ENCODE peak calls at places on chromosomes 6 and 20, in four cellular contexts. B, N, O and M are unnamed samples. For H3K4me1, the result is how much of the 10 kb centered on the place peaks cover.

GRCh38 chr6:7991992-7992815 is 72.0 kb downstream of the BLOC1S5 start:
- DNase-seq in B (no peak), N (no peak), O (no peak), M (peak)

GRCh38 chr6:131914234-131914633 is 36.9 kb downstream of the CCN2 start:
- DNase-seq in B (no peak), N (no peak), O (no peak), M (no peak)

GRCh38 chr6:104789770-104790190 is 69.9 kb downstream of the HACE1 start:
- DNase-seq in B (no peak), N (no peak), O (no peak), M (peak)

GRCh38 chr6:3592371-3592941 is 135.6 kb upstream of the SLC22A23 start:
- DNase-seq in B (no peak), N (no peak), O (no peak), M (no peak)

GRCh38 chr20:846894-847278 is 13.4 kb downstream of the FAM110A start:
- DNase-seq in B (no peak), N (no peak), O (no peak), M (peak)

GRCh38 chr20:62542862-62543261 is 67.1 kb upstream of the GATA5 start:
- DNase-seq in B (no peak), N (no peak), O (no peak), M (no peak)

GRCh38 chr6:54697423-54697822 is 149.1 kb upstream of the FAM83B start:
- DNase-seq in B (no peak), N (no peak), O (no peak), M (no peak)

GRCh38 chr20:52340036-52340634 is 148.6 kb upstream of the ZFP64 start:
- DNase-seq in B (no peak), N (no peak), O (peak), M (peak)

GRCh38 chr20:46512943-46513844 is at the start of gene ZNF334:
- DNase-seq in B (no peak), N (peak), O (peak), M (no peak)

GRCh38 chr6:148700713-148701392 is 46.0 kb upstream of the UST start:
- DNase-seq in B (no peak), N (no peak), O (no peak), M (peak)

GRCh38 chr6:32668226-32668747 is 1.8 kb upstream of the HLA-DQB1 start:
- DNase-seq in B (no peak), N (peak), O (peak), M (no peak)

GRCh38 chr6:44076366-44077200 is 50.7 kb downstream of the MRPL14 start:
- DNase-seq in B (no peak), N (no peak), O (peak), M (no peak)

GRCh38 chr6:169841251-169841650 is 89.8 kb downstream of the ERMARD start:
- DNase-seq in B (peak), N (no peak), O (no peak), M (no peak)

GRCh38 chr20:44643596-44644383 is 7.7 kb downstream of the ADA start:
- DNase-seq in B (no peak), N (peak), O (peak), M (peak)

GRCh38 chr20:44641305-44641704 is 10.2 kb downstream of the ADA start:
- DNase-seq in B (no peak), N (no peak), O (no peak), M (no peak)

GRCh38 chr20:44642203-44643153 is 9.0 kb downstream of the ADA start:
- DNase-seq in B (no peak), N (peak), O (peak), M (peak)

GRCh38 chr20:44644384-44645131 is 6.9 kb downstream of the ADA start:
- DNase-seq in B (no peak), N (no peak), O (peak), M (no peak)

DNA sequence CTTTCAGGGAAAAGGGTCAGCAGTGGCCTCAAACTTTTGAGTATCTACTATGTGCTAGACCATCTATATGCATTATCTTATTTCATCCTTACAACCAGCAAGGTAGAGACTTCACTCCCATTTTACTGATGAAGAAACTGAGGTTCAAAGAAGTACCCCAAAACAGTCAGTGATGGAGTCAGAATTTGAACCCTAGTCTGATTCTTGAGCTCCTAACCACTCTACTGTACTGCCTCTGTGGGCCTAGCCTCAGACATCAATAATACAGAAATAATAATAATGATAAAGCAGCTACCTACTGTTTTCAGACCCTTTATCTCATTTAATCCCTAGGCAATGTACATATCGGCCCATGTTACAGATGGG is 8.4 kb downstream of the ADA start:
- DNase-seq in B (no peak), N (no peak), O (no peak), M (no peak)
- H3K4me3 ChIP-seq in B (no peak), N (no peak), O (no peak), M (peak)

GRCh38 chr20:36474563-36474962 is 66.8 kb upstream of the MYL9 start:
- DNase-seq in B (no peak), N (no peak), O (no peak), M (no peak)
- H3K4me1 ChIP-seq in B (half or more), N (under half), O (under half), M (under half)

GRCh38 chr6:14876778-14877613 is 368.9 kb upstream of the JARID2 start:
- DNase-seq in B (no peak), N (no peak), O (no peak), M (peak)
- H3K4me3 ChIP-seq in B (no peak), N (no peak), O (no peak), M (peak)

GRCh38 chr20:63651942-63652191 is 1.4 kb downstream of the STMN3 start:
- DNase-seq in B (no peak), N (no peak), O (no peak), M (no peak)

GRCh38 chr20:63655249-63655648 is 2.0 kb upstream of the STMN3 start:
- DNase-seq in B (no peak), N (no peak), O (no peak), M (no peak)

GRCh38 chr20:63653974-63654680 is 903 bp upstream of the STMN3 start:
- DNase-seq in B (no peak), N (no peak), O (no peak), M (no peak)

GRCh38 chr20:63653041-63653973 is at the start of gene STMN3:
- DNase-seq in B (no peak), N (peak), O (peak), M (peak)

DNA sequence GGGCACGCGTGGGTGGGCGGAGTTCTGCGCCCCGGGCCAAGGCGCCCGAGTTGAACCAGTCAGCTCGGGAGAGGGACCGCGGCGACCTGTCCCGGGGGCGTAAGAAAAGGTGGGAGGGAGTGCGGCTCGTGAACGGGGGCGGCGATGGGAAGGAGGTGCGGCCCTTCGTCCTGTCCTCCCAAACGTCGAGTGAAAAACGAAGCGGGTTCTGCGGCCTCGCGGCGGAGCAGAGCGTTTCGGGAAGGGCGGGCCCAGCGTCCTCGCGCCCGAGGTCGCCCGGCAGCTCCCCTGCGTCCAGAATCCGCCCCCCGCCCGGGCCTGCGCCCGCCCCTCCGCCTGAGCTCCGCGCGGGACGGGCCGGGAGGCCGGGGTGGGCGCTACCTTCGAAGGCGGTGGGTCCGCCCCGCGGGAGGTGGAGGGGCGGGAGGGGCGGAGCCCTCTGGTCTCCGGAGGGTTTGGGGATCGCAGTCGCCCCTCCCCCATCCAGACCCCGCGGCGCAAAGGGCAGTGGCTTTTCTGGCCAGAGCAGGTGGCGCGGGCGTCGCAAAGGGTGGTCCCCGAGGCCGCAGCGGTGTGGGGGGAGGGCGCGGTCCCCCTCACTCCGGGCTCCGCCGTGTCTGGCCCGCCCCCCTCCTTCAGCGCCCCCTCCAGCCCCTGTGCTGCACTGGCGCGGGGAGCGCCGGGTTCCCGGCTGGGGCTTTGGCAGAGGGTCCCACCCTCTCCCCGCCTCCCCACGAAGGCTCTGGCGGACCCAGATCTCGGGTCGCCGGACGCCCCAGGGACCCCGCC is 838 bp downstream of the STMN3 start:
- DNase-seq in B (no peak), N (no peak), O (peak), M (peak)
- H3K4me1 ChIP-seq in B (under half), N (under half), O (under half), M (under half)

GRCh38 chr6:52815167-52816092 is 11.8 kb upstream of the GSTA1 start:
- DNase-seq in B (no peak), N (peak), O (peak), M (peak)

DNA sequence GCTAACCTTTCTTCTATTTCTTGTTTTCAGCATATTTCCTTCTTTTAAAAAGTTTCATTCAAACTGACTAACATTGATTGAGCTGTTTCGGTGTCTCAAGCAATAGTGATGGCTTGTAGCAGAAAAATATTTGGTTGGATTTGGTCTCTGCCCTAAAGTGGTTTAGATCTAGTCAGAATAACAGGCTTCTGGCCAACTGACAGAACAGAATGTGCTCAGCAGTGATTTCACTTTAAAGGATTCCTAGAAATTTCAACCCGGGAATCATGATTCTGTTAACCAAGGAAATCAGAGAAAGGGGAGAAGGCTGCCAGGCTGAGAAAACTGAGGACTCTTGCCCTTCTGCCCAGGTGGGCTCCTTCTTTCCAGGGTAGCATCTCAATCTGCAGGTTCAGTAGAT is 16.6 kb upstream of the GSTA1 start:
- DNase-seq in B (no peak), N (no peak), O (no peak), M (no peak)
- H3K4me3 ChIP-seq in B (no peak), N (no peak), O (no peak), M (no peak)

DNA sequence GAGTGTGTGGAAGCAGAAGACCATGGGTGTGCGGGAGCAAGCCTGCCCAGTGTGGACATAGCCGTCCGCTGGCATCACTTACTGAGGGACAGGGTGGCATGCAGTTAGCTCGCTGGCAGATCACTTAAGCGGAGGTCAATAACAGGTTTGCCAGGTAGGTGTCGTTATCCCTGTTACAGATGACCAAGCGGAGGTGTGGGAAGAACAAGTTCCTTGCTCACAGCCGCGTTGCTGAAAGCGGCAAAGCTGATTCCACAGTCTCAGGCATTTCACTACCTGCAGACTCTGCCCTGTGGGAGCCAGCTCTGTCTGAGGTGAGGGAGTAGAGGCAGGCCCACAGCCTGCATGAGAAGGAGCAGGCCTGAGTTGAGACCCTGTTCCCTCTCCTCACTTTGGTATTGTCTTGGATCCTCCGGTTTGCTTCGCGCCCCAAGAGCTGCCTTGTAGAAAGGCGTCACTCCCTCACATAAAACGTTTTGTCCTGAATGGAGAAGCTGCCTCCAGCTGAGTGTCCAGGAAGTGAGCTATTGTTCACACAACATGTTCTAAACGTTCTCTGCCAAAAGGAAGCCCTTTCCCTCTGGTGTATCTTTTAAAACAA is 96.9 kb downstream of the TCP11 start:
- DNase-seq in B (no peak), N (peak), O (peak), M (no peak)
- H3K4me1 ChIP-seq in B (half or more), N (under half), O (under half), M (under half)